ENCODE peak calls at places on chromosome 9, in nine cellular contexts. S is A549, H is stomach, M is heart left ventricle, U is NB4, Y is Peyer's patch, K is uterus, D is adrenal gland, F is right lobe of liver. P is an unnamed sample.

GRCh38 chr9:93578844-93579243 is 2.5 kb downstream of the PHF2 start:
- DNase-seq in U (no peak), M (no peak), K (no peak), Y (peak; percentile 31), H (peak; percentile 10), D (peak; percentile 19), S (no peak), F (no peak), P (no peak)

GRCh38 chr9:15357050-15357653 is 50.1 kb upstream of the TTC39B start:
- DNase-seq in U (peak; percentile 81), M (no peak), F (no peak), H (peak; percentile 28), S (peak; percentile 23), D (no peak), K (no peak), Y (peak; percentile 82), P (peak; percentile 15)

GRCh38 chr9:134442087-134442470 is 115.8 kb downstream of the RXRA start:
- DNase-seq in H (no peak), K (no peak), S (no peak), Y (no peak), D (no peak), M (no peak), F (peak; percentile 67), U (peak; percentile 55), P (no peak)

GRCh38 chr9:10571699-10572098 is 41.1 kb downstream of the PTPRD start:
- DNase-seq in H (no peak), U (no peak), Y (no peak), D (no peak), S (no peak), M (no peak), K (no peak), F (no peak), P (no peak)

GRCh38 chr9:137582286-137582860 is 3.6 kb upstream of the DPH7 start:
- DNase-seq in F (no peak), K (no peak), M (peak; percentile 19), H (peak; percentile 55), S (peak; percentile 48), D (peak; percentile 58), U (peak; percentile 59), Y (no peak), P (peak; percentile 37)

GRCh38 chr9:134560206-134560605 is 81.4 kb upstream of the COL5A1 start:
- DNase-seq in M (no peak), S (no peak), Y (peak; percentile 14), H (no peak), U (no peak), K (no peak), D (no peak), F (peak; percentile 41), P (no peak)

GRCh38 chr9:93111371-93112115 is 15.5 kb downstream of the CARD19 start:
- DNase-seq in S (no peak), Y (peak; percentile 42), M (peak; percentile 39), D (peak; percentile 78), K (peak; percentile 12), U (peak; percentile 79), F (peak; percentile 53), H (no peak), P (no peak)

GRCh38 chr9:27003406-27004147 is 1.9 kb downstream of the LRRC19 start:
- DNase-seq in S (no peak), Y (no peak), K (no peak), H (no peak), U (no peak), M (no peak), F (no peak), D (no peak), P (no peak)

GRCh38 chr9:108603141-108603540 is 252.6 kb downstream of the ACTL7B start:
- DNase-seq in K (no peak), H (peak; percentile 80), F (no peak), S (no peak), M (peak; percentile 30), D (no peak), U (no peak), Y (no peak), P (peak; percentile 12)

GRCh38 chr9:113380869-113381378 is 4.1 kb upstream of the HDHD3 start:
- DNase-seq in H (no peak), D (no peak), M (no peak), S (no peak), F (no peak), K (no peak), Y (peak; percentile 65), U (peak; percentile 15), P (no peak)

GRCh38 chr9:99867536-99867935 is 38.9 kb upstream of the STX17 start:
- DNase-seq in F (no peak), S (no peak), M (no peak), D (no peak), K (no peak), H (no peak), U (peak; percentile 30), Y (no peak), P (no peak)

GRCh38 chr9:135660407-135660806 is 2.7 kb upstream of the LCN9 start:
- DNase-seq in U (no peak), H (no peak), K (no peak), F (no peak), Y (peak; percentile 29), M (no peak), D (no peak), S (no peak), P (no peak)

GRCh38 chr9:84609779-84610178 is 59.8 kb upstream of the NTRK2 start:
- DNase-seq in U (no peak), Y (no peak), D (no peak), S (no peak), H (no peak), F (no peak), K (no peak), M (no peak), P (no peak)
- H3K4me3 ChIP-seq in U (no peak overlapping the region), Y (no peak overlapping the region), D (no peak overlapping the region), S (no peak overlapping the region), H (no peak overlapping the region), F (no peak overlapping the region), K (no peak overlapping the region), M (no peak overlapping the region), P (no peak overlapping the region)

GRCh38 chr9:14314929-14315753 is 1.2 kb upstream of the NFIB start:
- DNase-seq in M (peak; percentile 98), K (peak; percentile 94), U (no peak), H (peak; percentile 96), S (peak; percentile 89), Y (peak; percentile 90), F (peak; percentile 98), D (peak; percentile 94), P (peak; percentile 97)
- TF ChIP-seq POLR2A in M (peak; percentile 82), K (peak; percentile 80), U (no peak), H (no peak), S (peak; percentile 19), Y (peak; percentile 32), F (peak; percentile 90), D (no peak), P (peak; percentile 89)

DNA sequence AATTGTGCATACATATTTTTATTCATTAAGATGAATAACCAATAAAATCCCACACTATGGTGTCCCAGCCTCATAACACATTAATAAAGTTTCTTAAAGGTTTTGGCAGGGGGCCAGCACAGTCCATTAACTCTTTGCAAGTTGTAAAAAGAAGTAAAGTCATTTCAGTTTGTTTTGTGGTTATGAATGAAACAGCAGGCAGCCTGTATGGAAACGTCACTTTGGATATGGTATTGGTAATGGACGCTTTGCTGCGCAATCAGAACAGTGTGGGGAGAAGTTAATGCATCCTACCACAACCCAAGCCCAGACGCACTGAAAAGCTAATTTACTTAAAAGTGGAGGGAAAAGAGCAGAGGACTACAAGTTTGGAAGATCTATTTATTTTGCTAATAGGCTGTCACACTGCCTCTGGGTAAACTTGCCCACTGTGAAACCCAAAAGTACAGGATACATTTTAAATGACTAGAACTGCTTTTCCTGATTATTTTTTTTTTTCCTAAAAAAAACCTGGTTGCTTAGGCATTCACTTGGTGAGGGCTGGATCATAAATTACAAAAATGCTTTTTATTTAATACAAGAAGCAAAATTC is 104.4 kb downstream of the NFIB start:
- DNase-seq in H (no peak), K (no peak), D (no peak), S (no peak), F (no peak), Y (no peak), M (no peak), U (peak; percentile 12), P (no peak)
- H3K4me3 ChIP-seq in H (no peak overlapping the region), K (no peak overlapping the region), D (no peak overlapping the region), S (no peak overlapping the region), F (no peak overlapping the region), Y (no peak overlapping the region), M (no peak overlapping the region), U (no peak overlapping the region), P (no peak overlapping the region)

GRCh38 chr9:104429147-104429546 is 74.9 kb upstream of the OR13F1 start:
- DNase-seq in M (no peak), K (no peak), F (no peak), U (no peak), D (no peak), Y (no peak), S (no peak), H (no peak), P (no peak)
- TF ChIP-seq POLR2A in M (no peak), K (no peak), F (no peak), U (no peak), D (no peak), Y (no peak), S (no peak), H (no peak), P (no peak)

GRCh38 chr9:34707130-34707529 is 2.8 kb downstream of the CCL21 start:
- DNase-seq in K (no peak), S (no peak), H (no peak), Y (no peak), F (no peak), M (no peak), D (no peak), U (no peak), P (no peak)

GRCh38 chr9:34701023-34701768 is 8.7 kb downstream of the CCL21 start:
- DNase-seq in D (peak; percentile 76), S (peak; percentile 77), M (peak; percentile 76), Y (peak; percentile 87), F (peak; percentile 72), U (peak; percentile 83), H (peak; percentile 80), K (peak; percentile 70), P (peak; percentile 65)

DNA sequence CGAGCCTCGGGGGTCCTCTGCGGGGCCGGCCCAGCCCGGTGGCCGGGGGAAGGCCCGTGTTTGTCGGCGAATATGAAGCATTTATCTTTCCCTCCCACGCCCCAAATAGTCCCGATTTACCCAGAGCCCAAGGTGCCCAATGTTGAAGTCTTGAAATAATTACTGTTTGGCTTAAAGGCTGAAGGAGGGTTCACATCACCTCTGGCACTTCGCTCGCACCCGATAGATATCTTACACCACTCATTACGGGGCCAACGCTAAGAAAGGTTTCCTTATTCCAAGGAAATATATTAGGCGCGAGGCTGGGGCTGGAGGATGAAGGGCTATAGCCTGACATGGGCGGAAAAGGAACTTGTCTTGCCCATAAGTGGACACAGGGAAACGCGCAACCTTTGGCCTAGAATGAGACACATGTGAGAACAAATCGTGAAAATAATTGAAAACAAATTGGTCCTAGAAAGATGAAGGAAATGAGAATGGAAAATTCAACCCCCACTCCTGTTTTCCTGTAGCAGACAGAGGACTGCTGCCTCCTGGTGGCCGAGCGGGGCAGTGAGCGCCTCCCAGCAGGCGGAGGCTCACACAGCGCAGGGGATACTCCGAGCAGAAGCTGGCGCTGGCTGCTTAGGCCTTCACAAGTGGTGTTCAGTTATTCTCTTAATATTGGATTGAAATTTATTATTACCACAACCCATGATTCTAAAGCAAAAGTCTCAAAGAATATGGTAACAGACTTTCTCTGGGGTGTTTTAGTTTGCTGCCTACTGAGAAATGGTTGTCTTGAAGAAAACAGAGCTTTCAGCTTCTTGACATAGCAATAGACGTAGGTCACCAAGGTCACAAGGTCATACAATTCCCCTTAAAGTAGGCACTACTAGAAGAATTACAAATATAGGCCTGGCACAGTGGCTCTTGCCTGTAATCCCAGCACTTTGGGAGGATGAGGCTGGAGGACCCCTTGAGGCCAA is 7.9 kb downstream of the CCL21 start:
- DNase-seq in Y (peak; percentile 94), S (peak; percentile 78), H (peak; percentile 89), M (peak; percentile 79), F (peak; percentile 88), K (peak; percentile 87), D (peak; percentile 89), U (peak; percentile 86), P (peak; percentile 86)
- H3K4me3 ChIP-seq in Y (peak overlapping the region; percentile 64), S (peak overlapping the region; percentile 57), H (peak overlapping the region; percentile 72), M (peak overlapping the region; percentile 67), F (peak overlapping the region; percentile 67), K (peak overlapping the region; percentile 68), D (no peak overlapping the region), U (peak overlapping the region; percentile 22), P (peak overlapping the region; percentile 41)